ENCODE peak calls at places on chromosomes 7 and 10, in five cellular contexts. One of them, this sample, is unnamed. For H3K27me3, the result is how much of the 10 kb centered on the place peaks cover.

GRCh38 chr10:28754930-28755718 is 77.8 kb downstream of the BAMBI start:
- DNase-seq in body of pancreas: no peak
- DNase-seq in cardiac muscle cell: peak
- DNase-seq in spleen: no peak
- DNase-seq in PC-3: no peak
- DNase-seq in this sample: peak

GRCh38 chr7:598899-599298 is 79.3 kb upstream of the PDGFA start:
- DNase-seq in spleen: peak
- DNase-seq in body of pancreas: no peak
- DNase-seq in PC-3: no peak
- DNase-seq in cardiac muscle cell: no peak
- DNase-seq in this sample: no peak

GRCh38 chr7:158329014-158329610 is 258.5 kb downstream of the PTPRN2 start:
- DNase-seq in cardiac muscle cell: no peak
- DNase-seq in body of pancreas: no peak
- DNase-seq in spleen: peak
- DNase-seq in PC-3: no peak
- DNase-seq in this sample: no peak

GRCh38 chr7:27774717-27775328 is 34.9 kb downstream of the TAX1BP1 start:
- DNase-seq in cardiac muscle cell: peak
- DNase-seq in spleen: no peak
- DNase-seq in body of pancreas: no peak
- DNase-seq in PC-3: peak
- DNase-seq in this sample: no peak

GRCh38 chr10:42932735-42933453 is 144.0 kb upstream of the RET start:
- DNase-seq in cardiac muscle cell: no peak
- DNase-seq in spleen: peak
- DNase-seq in PC-3: no peak
- DNase-seq in body of pancreas: no peak
- DNase-seq in this sample: no peak

GRCh38 chr7:5646846-5647245 is 134.6 kb downstream of the RNF216 start:
- DNase-seq in PC-3: no peak
- DNase-seq in cardiac muscle cell: peak
- DNase-seq in spleen: no peak
- DNase-seq in body of pancreas: no peak
- DNase-seq in this sample: no peak

GRCh38 chr7:74583630-74584029 is 73.9 kb upstream of the GTF2I start:
- DNase-seq in body of pancreas: no peak
- DNase-seq in cardiac muscle cell: no peak
- DNase-seq in PC-3: no peak
- DNase-seq in spleen: no peak
- DNase-seq in this sample: no peak

GRCh38 chr7:56121440-56121839 is 5.2 kb upstream of the NUPR2 start:
- DNase-seq in spleen: no peak
- DNase-seq in PC-3: no peak
- DNase-seq in cardiac muscle cell: no peak
- DNase-seq in body of pancreas: no peak
- DNase-seq in this sample: no peak

GRCh38 chr10:51926336-51926735 is 226.9 kb upstream of the CSTF2T start:
- DNase-seq in cardiac muscle cell: no peak
- DNase-seq in spleen: no peak
- DNase-seq in PC-3: no peak
- DNase-seq in body of pancreas: no peak
- DNase-seq in this sample: no peak

GRCh38 chr10:65556006-65556405 is 1369.8 kb upstream of the LRRTM3 start:
- DNase-seq in spleen: no peak
- DNase-seq in body of pancreas: no peak
- DNase-seq in cardiac muscle cell: no peak
- DNase-seq in PC-3: peak
- DNase-seq in this sample: no peak

GRCh38 chr10:36248314-36248981 is 606.4 kb upstream of the FZD8 start:
- DNase-seq in PC-3: no peak
- DNase-seq in cardiac muscle cell: peak
- DNase-seq in body of pancreas: no peak
- DNase-seq in spleen: no peak
- DNase-seq in this sample: no peak

GRCh38 chr7:100556541-100556940 is 17.2 kb downstream of the SAP25 start:
- DNase-seq in body of pancreas: no peak
- DNase-seq in cardiac muscle cell: peak
- DNase-seq in PC-3: no peak
- DNase-seq in spleen: no peak
- DNase-seq in this sample: no peak

GRCh38 chr7:131327049-131327625 is 539 bp upstream of the MKLN1 start:
- DNase-seq in body of pancreas: no peak
- DNase-seq in cardiac muscle cell: peak
- DNase-seq in spleen: no peak
- DNase-seq in PC-3: peak
- DNase-seq in this sample: peak

GRCh38 chr7:7817748-7818147 is 99.3 kb upstream of the RPA3 start:
- DNase-seq in PC-3: no peak
- DNase-seq in body of pancreas: no peak
- DNase-seq in cardiac muscle cell: no peak
- DNase-seq in spleen: no peak
- DNase-seq in this sample: no peak

GRCh38 chr10:76397210-76397881 is 965.9 kb downstream of the LRMDA start:
- DNase-seq in spleen: no peak
- DNase-seq in body of pancreas: no peak
- DNase-seq in cardiac muscle cell: no peak
- DNase-seq in PC-3: no peak
- DNase-seq in this sample: no peak

GRCh38 chr10:59073456-59074053 is 102.9 kb upstream of the PHYHIPL start:
- DNase-seq in spleen: no peak
- DNase-seq in body of pancreas: peak
- DNase-seq in PC-3: no peak
- DNase-seq in cardiac muscle cell: no peak
- DNase-seq in this sample: peak

GRCh38 chr7:80623465-80624252 is 14.8 kb upstream of the CD36 start:
- DNase-seq in PC-3: no peak
- DNase-seq in spleen: no peak
- DNase-seq in cardiac muscle cell: no peak
- DNase-seq in body of pancreas: no peak
- DNase-seq in this sample: peak

GRCh38 chr10:58511765-58512469 is 755 bp upstream of the BICC1 start:
- DNase-seq in body of pancreas: peak
- DNase-seq in PC-3: no peak
- DNase-seq in spleen: no peak
- DNase-seq in cardiac muscle cell: peak
- DNase-seq in this sample: peak

GRCh38 chr7:98617960-98618418 is 904 bp downstream of the NPTX2 start:
- DNase-seq in PC-3: no peak
- DNase-seq in spleen: no peak
- DNase-seq in body of pancreas: no peak
- DNase-seq in cardiac muscle cell: no peak
- DNase-seq in this sample: no peak

GRCh38 chr10:4022473-4022872 is 237.5 kb upstream of the KLF6 start:
- DNase-seq in PC-3: no peak
- DNase-seq in spleen: no peak
- DNase-seq in cardiac muscle cell: no peak
- DNase-seq in body of pancreas: no peak
- DNase-seq in this sample: no peak

GRCh38 chr10:116748041-116748440 is 5.7 kb upstream of the HSPA12A start:
- DNase-seq in spleen: no peak
- DNase-seq in body of pancreas: no peak
- DNase-seq in PC-3: peak
- DNase-seq in cardiac muscle cell: peak
- DNase-seq in this sample: no peak

GRCh38 chr7:128427289-128427891 is 17.6 kb upstream of the IMPDH1 start:
- DNase-seq in spleen: no peak
- DNase-seq in body of pancreas: peak
- DNase-seq in cardiac muscle cell: peak
- DNase-seq in PC-3: peak
- DNase-seq in this sample: peak

GRCh38 chr7:2520131-2520807 is 695 bp downstream of the LFNG start:
- DNase-seq in body of pancreas: peak
- DNase-seq in PC-3: peak
- DNase-seq in cardiac muscle cell: no peak
- DNase-seq in spleen: peak
- DNase-seq in this sample: peak

GRCh38 chr7:30445770-30446169 is 32.8 kb downstream of the NOD1 start:
- DNase-seq in body of pancreas: peak
- DNase-seq in PC-3: no peak
- DNase-seq in cardiac muscle cell: peak
- DNase-seq in spleen: peak
- DNase-seq in this sample: peak

GRCh38 chr10:79184141-79184625 is 115.4 kb downstream of the ZMIZ1 start:
- DNase-seq in spleen: no peak
- DNase-seq in body of pancreas: peak
- DNase-seq in cardiac muscle cell: peak
- DNase-seq in PC-3: peak
- DNase-seq in this sample: peak

GRCh38 chr10:93406367-93407145 is 75.6 kb downstream of the MYOF start:
- DNase-seq in spleen: no peak
- DNase-seq in PC-3: no peak
- DNase-seq in body of pancreas: no peak
- DNase-seq in cardiac muscle cell: peak
- DNase-seq in this sample: no peak

GRCh38 chr10:87622290-87623004 is 37.2 kb upstream of the PAPSS2 start:
- DNase-seq in spleen: no peak
- DNase-seq in PC-3: peak
- DNase-seq in body of pancreas: no peak
- DNase-seq in cardiac muscle cell: no peak
- DNase-seq in this sample: no peak

GRCh38 chr7:2760098-2760889 is 72.3 kb downstream of the AMZ1 start:
- DNase-seq in PC-3: peak
- DNase-seq in spleen: peak
- DNase-seq in body of pancreas: no peak
- DNase-seq in cardiac muscle cell: peak
- DNase-seq in this sample: no peak

GRCh38 chr10:122878799-122879338 is 512 bp downstream of the FAM24B start:
- DNase-seq in PC-3: peak
- DNase-seq in cardiac muscle cell: no peak
- DNase-seq in body of pancreas: peak
- DNase-seq in spleen: peak
- DNase-seq in this sample: no peak

GRCh38 chr7:32164341-32164996 is 94.3 kb upstream of the PDE1C start:
- DNase-seq in body of pancreas: peak
- DNase-seq in cardiac muscle cell: peak
- DNase-seq in spleen: no peak
- DNase-seq in PC-3: peak
- DNase-seq in this sample: peak

GRCh38 chr7:130903358-130903974 is 169.5 kb upstream of the KLF14 start:
- DNase-seq in spleen: no peak
- DNase-seq in cardiac muscle cell: peak
- DNase-seq in body of pancreas: peak
- DNase-seq in PC-3: peak
- DNase-seq in this sample: no peak

GRCh38 chr10:33122014-33122788 is 164.2 kb upstream of the ITGB1 start:
- DNase-seq in spleen: no peak
- DNase-seq in PC-3: peak
- DNase-seq in cardiac muscle cell: peak
- DNase-seq in body of pancreas: peak
- DNase-seq in this sample: no peak

GRCh38 chr10:42734537-42734936 is 48.1 kb upstream of the BMS1 start:
- DNase-seq in body of pancreas: peak
- DNase-seq in PC-3: peak
- DNase-seq in cardiac muscle cell: no peak
- DNase-seq in spleen: no peak
- DNase-seq in this sample: no peak

GRCh38 chr10:102502029-102502336 is 529 bp downstream of the ACTR1A start:
- DNase-seq in cardiac muscle cell: peak
- DNase-seq in body of pancreas: peak
- DNase-seq in PC-3: peak
- DNase-seq in spleen: peak
- DNase-seq in this sample: peak

GRCh38 chr10:102503264-102504178 is at the start of gene SUFU:
- DNase-seq in body of pancreas: peak
- DNase-seq in PC-3: peak
- DNase-seq in spleen: peak
- DNase-seq in cardiac muscle cell: peak
- DNase-seq in this sample: peak

GRCh38 chr10:102504179-102504975 is 605 bp downstream of the SUFU start:
- DNase-seq in PC-3: no peak
- DNase-seq in cardiac muscle cell: peak
- DNase-seq in body of pancreas: peak
- DNase-seq in spleen: peak
- DNase-seq in this sample: peak

GRCh38 chr10:102501201-102502028 is 1.1 kb downstream of the ACTR1A start:
- DNase-seq in body of pancreas: no peak
- DNase-seq in PC-3: no peak
- DNase-seq in spleen: no peak
- DNase-seq in cardiac muscle cell: no peak
- DNase-seq in this sample: no peak

GRCh38 chr10:102502337-102503151 is at the start of gene ACTR1A:
- DNase-seq in cardiac muscle cell: peak
- DNase-seq in body of pancreas: peak
- DNase-seq in spleen: peak
- DNase-seq in PC-3: peak
- DNase-seq in this sample: peak
- TF ChIP-seq CTCF in cardiac muscle cell: no peak
- TF ChIP-seq CTCF in body of pancreas: peak
- TF ChIP-seq CTCF in spleen: no peak
- TF ChIP-seq CTCF in PC-3: no peak
- TF ChIP-seq CTCF in this sample: no peak

DNA sequence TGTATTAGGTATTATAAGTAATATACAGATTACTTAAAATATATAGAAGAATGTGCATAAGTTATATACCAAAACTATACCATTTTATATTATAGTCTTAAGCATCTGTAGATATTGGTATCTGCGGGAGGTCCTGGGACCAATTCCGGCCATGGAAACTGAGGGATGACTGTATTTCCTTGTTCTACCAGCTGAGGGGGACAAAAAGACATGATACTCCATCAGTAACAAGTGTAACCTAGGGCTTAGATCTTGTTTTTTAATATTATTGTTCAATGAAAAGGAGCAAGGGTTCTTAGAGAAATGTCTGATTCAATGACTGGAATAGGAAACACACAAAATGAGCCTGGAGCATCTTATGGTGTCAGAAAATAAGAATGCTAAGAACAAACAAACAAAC is 752.5 kb downstream of the CCSER2 start:
- DNase-seq in spleen: no peak
- DNase-seq in PC-3: no peak
- DNase-seq in cardiac muscle cell: no peak
- DNase-seq in body of pancreas: no peak
- DNase-seq in this sample: no peak
- H3K27me3 ChIP-seq in spleen: under half
- H3K27me3 ChIP-seq in PC-3: under half
- H3K27me3 ChIP-seq in cardiac muscle cell: under half
- H3K27me3 ChIP-seq in body of pancreas: under half
- H3K27me3 ChIP-seq in this sample: under half

GRCh38 chr7:152424348-152425108 is 11.3 kb downstream of the KMT2C start:
- DNase-seq in PC-3: no peak
- DNase-seq in cardiac muscle cell: no peak
- DNase-seq in body of pancreas: no peak
- DNase-seq in spleen: no peak
- DNase-seq in this sample: no peak

GRCh38 chr7:152419473-152420429 is 16.1 kb downstream of the KMT2C start:
- DNase-seq in body of pancreas: no peak
- DNase-seq in PC-3: no peak
- DNase-seq in cardiac muscle cell: no peak
- DNase-seq in spleen: no peak
- DNase-seq in this sample: no peak

GRCh38 chr7:152423991-152424347 is 11.8 kb downstream of the KMT2C start:
- DNase-seq in PC-3: no peak
- DNase-seq in spleen: no peak
- DNase-seq in cardiac muscle cell: no peak
- DNase-seq in body of pancreas: no peak
- DNase-seq in this sample: no peak
- H3K4me3 ChIP-seq in PC-3: no peak
- H3K4me3 ChIP-seq in spleen: no peak
- H3K4me3 ChIP-seq in cardiac muscle cell: no peak
- H3K4me3 ChIP-seq in body of pancreas: no peak
- H3K4me3 ChIP-seq in this sample: no peak

GRCh38 chr10:84257343-84258020 is 12.6 kb downstream of the RGR start:
- DNase-seq in body of pancreas: no peak
- DNase-seq in spleen: no peak
- DNase-seq in cardiac muscle cell: no peak
- DNase-seq in PC-3: no peak
- DNase-seq in this sample: no peak
- TF ChIP-seq CTCF in body of pancreas: no peak
- TF ChIP-seq CTCF in spleen: peak
- TF ChIP-seq CTCF in cardiac muscle cell: no peak
- TF ChIP-seq CTCF in PC-3: no peak
- TF ChIP-seq CTCF in this sample: no peak

This sample was measured in Caco-2.